ENCODE peak calls at places on chromosomes 13 and 19, in five cellular contexts. H is iPS DF 6.9, T is body of pancreas, X is cardiac muscle cell, L is Peyer's patch. R is an unnamed sample.
A peak's percentile ranks its signal among the peaks of the same experiment; 100 is the strongest.

GRCh38 chr19:1384478-1385110 is 887 bp downstream of the NDUFS7 start:
- DNase-seq in H (no peak), T (no peak), X (no peak), L (no peak), R (peak; percentile 36)

GRCh38 chr13:40440990-40441820 is 225.2 kb downstream of the FOXO1 start:
- DNase-seq in H (no peak), T (peak; percentile 92), X (peak; percentile 35), L (peak; percentile 82), R (no peak)

GRCh38 chr19:55240713-55241020 is 12.1 kb upstream of the TMEM86B start:
- DNase-seq in H (no peak), T (no peak), X (no peak), L (no peak), R (no peak)

GRCh38 chr19:48123907-48124675 is 13.5 kb upstream of the PLA2G4C start:
- DNase-seq in H (no peak), T (no peak), X (no peak), L (no peak), R (no peak)

GRCh38 chr13:99150575-99151370 is 49.9 kb upstream of the UBAC2 start:
- DNase-seq in H (no peak), T (no peak), X (no peak), L (no peak), R (no peak)

GRCh38 chr13:47332149-47332548 is 435.3 kb upstream of the HTR2A start:
- DNase-seq in H (no peak), T (no peak), X (no peak), L (no peak), R (no peak)

GRCh38 chr19:31113250-31113685 is 236.0 kb downstream of the TSHZ3 start:
- DNase-seq in H (no peak), T (no peak), X (no peak), L (no peak), R (no peak)

GRCh38 chr19:38233740-38234251 is 9.8 kb upstream of the DPF1 start:
- DNase-seq in H (no peak), T (peak; percentile 80), X (peak; percentile 88), L (peak; percentile 93), R (peak; percentile 50)

GRCh38 chr13:86445584-86446140 is 646.4 kb upstream of the SLITRK6 start:
- DNase-seq in H (no peak), T (no peak), X (no peak), L (no peak), R (no peak)

GRCh38 chr19:4609878-4610511 is 29.3 kb upstream of the TNFAIP8L1 start:
- DNase-seq in H (no peak), T (peak; percentile 59), X (no peak), L (no peak), R (no peak)

GRCh38 chr19:29384676-29385075 is 141.1 kb upstream of the VSTM2B start:
- DNase-seq in H (no peak), T (no peak), X (no peak), L (no peak), R (no peak)

GRCh38 chr13:38686635-38687245 is at the start of gene FREM2:
- DNase-seq in H (peak; percentile 92), T (peak; percentile 61), X (peak; percentile 96), L (no peak), R (no peak)

GRCh38 chr19:4327252-4327876 is 11.3 kb downstream of the STAP2 start:
- DNase-seq in H (peak; percentile 78), T (peak; percentile 85), X (peak; percentile 93), L (peak; percentile 87), R (peak; percentile 38)

GRCh38 chr13:37027639-37028038 is 27.1 kb downstream of the EXOSC8 start:
- DNase-seq in H (no peak), T (no peak), X (no peak), L (no peak), R (no peak)

GRCh38 chr19:53696951-53697350 is 65.2 kb downstream of the DPRX start:
- DNase-seq in H (peak; percentile 45), T (no peak), X (no peak), L (no peak), R (no peak)

GRCh38 chr13:111554539-111555267 is 234.3 kb downstream of the TEX29 start:
- DNase-seq in H (no peak), T (no peak), X (no peak), L (no peak), R (no peak)

GRCh38 chr13:95323930-95324662 is 22.8 kb upstream of the ABCC4 start:
- DNase-seq in H (no peak), T (no peak), X (no peak), L (no peak), R (no peak)

GRCh38 chr13:95315752-95316151 is 14.5 kb upstream of the ABCC4 start:
- DNase-seq in H (no peak), T (no peak), X (no peak), L (no peak), R (no peak)

GRCh38 chr13:95325485-95325884 is 24.2 kb upstream of the ABCC4 start:
- DNase-seq in H (no peak), T (no peak), X (no peak), L (no peak), R (no peak)

GRCh38 chr13:95317037-95317989 is 16.1 kb upstream of the ABCC4 start:
- DNase-seq in H (no peak), T (no peak), X (no peak), L (no peak), R (no peak)

DNA sequence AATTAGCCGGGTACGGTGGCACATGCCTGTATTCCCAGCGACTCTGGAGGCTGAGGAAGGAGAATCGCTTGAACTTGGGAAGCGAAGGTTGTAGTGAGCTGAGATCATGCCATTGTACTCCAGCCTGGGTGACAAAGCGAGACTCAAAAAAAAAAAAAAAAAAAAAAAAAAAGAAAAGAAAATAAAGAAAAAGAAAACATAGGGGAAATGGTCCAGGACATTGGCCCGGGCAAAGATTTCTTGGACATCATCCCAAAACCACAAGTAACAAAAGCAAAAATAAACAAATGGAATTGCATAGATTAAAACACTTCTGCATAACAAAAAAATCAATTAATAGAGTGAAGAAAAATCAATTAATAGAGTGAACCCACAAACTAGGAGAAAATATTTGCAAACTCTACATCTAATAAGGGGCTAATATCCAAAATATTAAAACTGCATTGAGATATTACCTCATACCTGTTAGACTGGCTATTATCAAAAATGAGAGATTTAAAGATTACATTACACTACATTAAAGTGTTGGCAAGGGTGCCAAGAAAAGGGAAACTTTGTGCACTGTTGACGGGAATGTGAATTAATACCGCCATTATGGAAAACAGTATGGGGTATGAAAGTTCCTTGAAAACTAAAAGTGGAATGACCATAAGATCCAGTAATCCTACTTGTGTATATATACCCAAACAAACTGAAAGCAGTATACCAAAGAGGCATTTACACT is 18.5 kb upstream of the ABCC4 start:
- DNase-seq in H (no peak), T (no peak), X (no peak), L (no peak), R (no peak)
- H3K36me3 ChIP-seq in H (no peaks in the 10 kb centered on the region), T (no peaks in the 10 kb centered on the region), X (no peaks in the 10 kb centered on the region), L (no peaks in the 10 kb centered on the region), R (no peaks in the 10 kb centered on the region)

GRCh38 chr19:43786665-43787064 is 5.9 kb upstream of the KCNN4 start:
- DNase-seq in H (no peak), T (no peak), X (no peak), L (no peak), R (no peak)
- H3K27ac ChIP-seq in H (no peak overlapping the region), T (no peak overlapping the region), X (no peak overlapping the region), L (no peak overlapping the region), R (no peak overlapping the region)

GRCh38 chr19:18007939-18008673 is at the start of gene ARRDC2:
- DNase-seq in H (peak; percentile 73), T (peak; percentile 93), X (peak; percentile 95), L (peak; percentile 97), R (peak; percentile 86)
- H3K4me3 ChIP-seq in H (peak within 1 kb of the TSS; percentile 34), T (no peak within 1 kb of the TSS), X (peak within 1 kb of the TSS; percentile 36), L (peak within 1 kb of the TSS; percentile 64), R (peak within 1 kb of the TSS; percentile 67)

DNA sequence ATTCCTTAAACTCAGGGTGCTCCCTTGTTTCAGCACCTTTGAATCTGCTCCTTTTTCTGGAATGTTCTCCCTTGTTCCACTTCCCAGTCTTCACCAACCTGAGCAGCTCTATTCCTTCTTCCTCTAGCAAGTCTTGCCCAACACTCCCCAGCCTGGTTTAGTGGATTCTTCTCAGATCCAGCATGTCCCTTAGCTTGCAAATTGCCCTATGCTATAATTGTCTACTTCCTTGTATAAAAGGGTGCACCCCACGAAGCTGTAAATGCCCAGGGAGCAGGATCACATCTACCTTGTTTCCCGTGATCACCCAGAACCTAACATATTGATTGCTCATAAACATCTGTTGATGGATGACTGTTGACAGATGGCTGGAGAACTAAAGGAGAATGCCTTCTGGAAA is 93.1 kb upstream of the C1QTNF9B start:
- DNase-seq in H (no peak), T (no peak), X (no peak), L (no peak), R (no peak)
- H3K36me3 ChIP-seq in H (no peaks in the 10 kb centered on the region), T (no peaks in the 10 kb centered on the region), X (no peaks in the 10 kb centered on the region), L (no peaks in the 10 kb centered on the region), R (no peaks in the 10 kb centered on the region)

DNA sequence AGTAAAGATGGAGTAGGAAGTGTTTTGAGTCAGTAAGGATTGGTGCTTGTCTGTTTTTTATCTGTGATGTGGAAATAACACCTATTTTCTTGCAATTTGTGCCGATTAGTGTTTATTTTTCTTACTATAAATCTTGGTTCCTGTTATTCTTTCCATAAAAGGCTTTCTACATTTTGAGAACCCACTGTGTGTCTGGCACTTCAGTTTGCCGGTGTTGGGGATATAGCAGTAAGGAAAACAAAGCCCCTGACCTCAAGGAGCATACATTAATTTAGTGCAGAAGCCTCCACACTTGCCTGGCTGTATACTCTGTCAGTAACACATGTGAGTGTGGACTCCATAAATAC is 35.6 kb upstream of the GARRE1 start:
- DNase-seq in H (no peak), T (no peak), X (no peak), L (no peak), R (no peak)
- H3K27ac ChIP-seq in H (no peak overlapping the region), T (no peak overlapping the region), X (peak overlapping the region; percentile 51), L (no peak overlapping the region), R (no peak overlapping the region)

GRCh38 chr19:17686592-17687042 is 1.5 kb downstream of the UNC13A start:
- DNase-seq in H (no peak), T (peak; percentile 22), X (peak; percentile 5), L (no peak), R (no peak)
- H3K4me3 ChIP-seq in H (peak overlapping the region; percentile 93), T (no peak overlapping the region), X (peak overlapping the region; percentile 10), L (peak overlapping the region; percentile 9), R (no peak overlapping the region)

GRCh38 chr13:68929055-68929454 is 1178.6 kb upstream of the ATXN8OS start:
- DNase-seq in H (no peak), T (no peak), X (no peak), L (no peak), R (no peak)
- H3K36me3 ChIP-seq in H (no peaks in the 10 kb centered on the region), T (no peaks in the 10 kb centered on the region), X (no peaks in the 10 kb centered on the region), L (no peaks in the 10 kb centered on the region), R (no peaks in the 10 kb centered on the region)

R was measured in CD4-positive, CD25-positive, alpha-beta regulatory T cell.